ENCODE peak calls at places on chromosome 10, in five cellular contexts. E is uterus, R is Calu3, J is endodermal cell, U is GM12891. S is an unnamed sample.

GRCh38 chr10:105634283-105634682 is 993.2 kb downstream of the SORCS3 start:
- DNase-seq in E (no peak), R (no peak), J (no peak), U (no peak), S (no peak)

GRCh38 chr10:11472158-11472753 is 139.2 kb downstream of the USP6NL start:
- DNase-seq in E (peak; percentile 44), R (peak; percentile 74), J (peak; percentile 94), U (peak; percentile 48), S (peak; percentile 65)

GRCh38 chr10:44928462-44928861 is 17.3 kb downstream of the TMEM72 start:
- DNase-seq in E (no peak), R (no peak), J (peak; percentile 1), U (no peak), S (no peak)

GRCh38 chr10:26367771-26368170 is 70.4 kb upstream of the APBB1IP start:
- DNase-seq in E (no peak), R (peak; percentile 79), J (peak; percentile 92), U (no peak), S (no peak)

GRCh38 chr10:131203456-131204357 is 107.8 kb downstream of the TCERG1L start:
- DNase-seq in E (peak; percentile 3), R (no peak), J (peak; percentile 16), U (no peak), S (no peak)

GRCh38 chr10:119811122-119811521 is 61.5 kb downstream of the MCMBP start:
- DNase-seq in E (no peak), R (no peak), J (no peak), U (no peak), S (no peak)

GRCh38 chr10:111211241-111211640 is 134.4 kb downstream of the ADRA2A start:
- DNase-seq in E (no peak), R (no peak), J (no peak), U (no peak), S (no peak)

GRCh38 chr10:75941181-75941580 is 509.8 kb downstream of the LRMDA start:
- DNase-seq in E (no peak), R (no peak), J (no peak), U (no peak), S (no peak)

GRCh38 chr10:115829501-115830215 is 443.3 kb downstream of the GFRA1 start:
- DNase-seq in E (no peak), R (no peak), J (no peak), U (no peak), S (no peak)